ENCODE peak calls at places on chromosome 20, in six cellular contexts. H is GM23338, S is adrenal gland, Q is fibroblast of lung, D is tibial artery, U is cardiac muscle cell. X is an unnamed sample.
A peak's percentile ranks its signal among the peaks of the same experiment; 100 is the strongest.

GRCh38 chr20:61223121-61223520 is 28.9 kb upstream of the CDH4 start:
- DNase-seq in H (no peak), S (no peak), Q (no peak), D (no peak), U (no peak), X (no peak)

GRCh38 chr20:14544688-14545087 is 207.3 kb upstream of the FLRT3 start:
- DNase-seq in H (no peak), S (no peak), Q (no peak), D (no peak), U (no peak), X (no peak)

GRCh38 chr20:10217517-10218410 is 866 bp upstream of the SNAP25 start:
- DNase-seq in H (peak; percentile 84), S (peak; percentile 58), Q (peak; percentile 99), D (peak; percentile 83), U (peak; percentile 99), X (peak; percentile 63)

GRCh38 chr20:3874194-3874824 is 14.9 kb upstream of the PANK2 start:
- DNase-seq in H (no peak), S (no peak), Q (peak; percentile 18), D (no peak), U (peak; percentile 59), X (no peak)

GRCh38 chr20:760751-761417 is 7.4 kb downstream of the SLC52A3 start:
- DNase-seq in H (peak; percentile 79), S (no peak), Q (peak; percentile 2), D (no peak), U (peak; percentile 42), X (peak; percentile 30)

GRCh38 chr20:22430154-22430745 is 154.1 kb downstream of the FOXA2 start:
- DNase-seq in H (peak; percentile 82), S (no peak), Q (peak; percentile 3), D (no peak), U (peak; percentile 34), X (no peak)

GRCh38 chr20:62403331-62403730 is 3.8 kb downstream of the CABLES2 start:
- DNase-seq in H (no peak), S (no peak), Q (no peak), D (no peak), U (no peak), X (no peak)

GRCh38 chr20:8007490-8007889 is 12.1 kb downstream of the TMX4 start:
- DNase-seq in H (no peak), S (no peak), Q (no peak), D (no peak), U (no peak), X (no peak)

GRCh38 chr20:36243726-36244125 is 7.4 kb downstream of the AAR2 start:
- DNase-seq in H (no peak), S (peak; percentile 62), Q (no peak), D (no peak), U (no peak), X (no peak)

GRCh38 chr20:21396921-21397340 is 395 bp downstream of the NKX2-4 start:
- DNase-seq in H (peak; percentile 53), S (no peak), Q (no peak), D (no peak), U (no peak), X (peak; percentile 30)

GRCh38 chr20:967796-968742 is 34.0 kb downstream of the RSPO4 start:
- DNase-seq in H (peak; percentile 71), S (no peak), Q (peak; percentile 23), D (no peak), U (peak; percentile 49), X (no peak)

GRCh38 chr20:1934162-1934561 is 39.0 kb downstream of the SIRPA start:
- DNase-seq in H (no peak), S (peak; percentile 68), Q (peak; percentile 86), D (no peak), U (peak; percentile 96), X (no peak)

GRCh38 chr20:38997622-38998021 is 35.5 kb downstream of the DHX35 start:
- DNase-seq in H (peak; percentile 17), S (no peak), Q (peak; percentile 64), D (no peak), U (no peak), X (no peak)

GRCh38 chr20:44154521-44155001 is 32.4 kb downstream of the JPH2 start:
- DNase-seq in H (no peak), S (no peak), Q (peak; percentile 69), D (peak; percentile 78), U (no peak), X (no peak)

GRCh38 chr20:34268851-34269668 is 27.8 kb downstream of the ASIP start:
- DNase-seq in H (peak; percentile 70), S (no peak), Q (peak; percentile 49), D (no peak), U (peak; percentile 45), X (peak; percentile 51)

GRCh38 chr20:61937963-61938838 is 127.5 kb downstream of the TAF4 start:
- DNase-seq in H (no peak), S (no peak), Q (no peak), D (peak; percentile 57), U (no peak), X (no peak)

GRCh38 chr20:37334450-37334849 is 11.5 kb upstream of the SRC start:
- DNase-seq in H (no peak), S (no peak), Q (no peak), D (no peak), U (no peak), X (no peak)

GRCh38 chr20:34065260-34065659 is 46.8 kb downstream of the EIF2S2 start:
- DNase-seq in H (no peak), S (peak; percentile 83), Q (peak; percentile 87), D (no peak), U (peak; percentile 60), X (peak; percentile 48)

GRCh38 chr20:23049201-23049932 is at the start of gene THBD:
- DNase-seq in H (peak; percentile 68), S (peak; percentile 82), Q (peak; percentile 52), D (peak; percentile 94), U (peak; percentile 55), X (no peak)

DNA sequence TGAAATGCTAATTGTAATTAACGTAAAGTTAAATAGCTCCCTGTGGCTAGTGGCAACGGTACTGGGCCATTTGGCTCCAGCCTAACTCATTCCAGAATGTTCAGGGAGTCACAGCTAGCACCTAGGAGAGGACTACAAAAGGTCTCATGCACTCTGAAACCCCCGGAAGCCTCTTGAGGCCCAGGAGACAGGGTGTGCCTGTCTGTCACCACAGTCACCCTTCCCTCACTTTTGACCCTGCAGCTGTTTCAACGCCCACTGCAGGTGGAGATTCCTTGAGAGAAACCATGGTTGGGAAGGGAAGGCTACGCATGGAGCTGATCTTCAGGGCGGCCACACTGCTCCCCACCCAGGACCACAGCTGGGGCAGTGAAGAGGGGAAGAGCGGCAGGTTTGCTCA is 58.6 kb downstream of the SULF2 start:
- DNase-seq in H (no peak), S (no peak), Q (no peak), D (no peak), U (no peak), X (no peak)
- H3K4me1 ChIP-seq in H (no peaks in the 10 kb centered on the region), S (no peaks in the 10 kb centered on the region), Q (no peaks in the 10 kb centered on the region), D (peaks cover 2% of the 10 kb centered on the region), U (no peaks in the 10 kb centered on the region), X (peaks cover 18% of the 10 kb centered on the region)

GRCh38 chr20:50281831-50282591 is 91.4 kb downstream of the CEBPB start:
- DNase-seq in H (peak; percentile 78), S (no peak), Q (no peak), D (peak; percentile 60), U (no peak), X (no peak)
- TF ChIP-seq CTCF in H (peak; percentile 65), S (peak; percentile 17), Q (peak; percentile 17), D (no peak), U (peak; percentile 17), X (peak; percentile 30)

GRCh38 chr20:32707691-32708581 is 34.2 kb upstream of the C20orf203 start:
- DNase-seq in H (no peak), S (no peak), Q (peak; percentile 77), D (no peak), U (no peak), X (no peak)
- H3K4me1 ChIP-seq in H (peaks cover 42% of the 10 kb centered on the region), S (peaks cover 19% of the 10 kb centered on the region), Q (peaks cover 9% of the 10 kb centered on the region), D (no peaks in the 10 kb centered on the region), U (peaks cover 12% of the 10 kb centered on the region), X (no peaks in the 10 kb centered on the region)

DNA sequence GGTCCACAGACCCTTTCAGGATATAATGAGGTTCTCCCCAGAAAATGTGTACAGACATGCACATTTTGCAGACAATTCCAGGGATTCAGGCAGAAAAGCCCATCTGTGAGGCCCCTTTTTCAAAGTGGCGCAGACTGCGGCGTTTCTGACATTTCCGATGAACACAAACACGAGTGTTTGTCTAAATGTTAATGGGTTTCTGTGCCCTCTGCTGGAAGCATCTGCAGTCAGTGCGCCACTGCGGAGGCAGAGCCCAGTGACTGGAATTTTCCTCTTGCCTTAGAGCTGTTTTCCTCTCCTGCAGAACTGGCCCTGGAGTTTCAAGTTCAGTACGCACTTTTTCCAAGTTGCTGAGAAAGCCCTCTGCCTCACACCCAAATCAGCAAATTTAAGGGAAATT is 15.3 kb downstream of the ANKRD60 start:
- DNase-seq in H (no peak), S (no peak), Q (peak; percentile 22), D (no peak), U (no peak), X (peak; percentile 57)
- TF ChIP-seq CTCF in H (no peak), S (no peak), Q (peak; percentile 19), D (no peak), U (no peak), X (peak; percentile 60)

DNA sequence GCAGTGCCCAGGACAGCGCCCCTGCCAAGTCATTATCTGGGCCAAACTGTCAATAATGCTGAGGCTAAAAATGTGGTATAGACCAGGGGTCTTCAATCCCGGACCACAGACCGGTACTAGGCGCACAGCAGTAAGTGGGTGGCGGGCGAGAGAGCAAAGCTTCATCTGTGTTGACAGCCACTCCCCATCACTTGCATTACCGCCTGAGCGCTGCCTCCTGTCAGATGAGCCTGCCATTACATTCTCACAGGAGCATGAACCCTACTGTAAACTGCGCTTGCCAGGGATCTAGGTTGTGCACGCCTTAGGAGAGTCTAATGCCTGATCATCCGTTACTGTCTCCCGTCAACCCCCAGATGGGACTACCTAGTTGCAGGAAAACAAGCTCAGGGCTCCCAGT is 91.0 kb downstream of the NFATC2 start:
- DNase-seq in H (no peak), S (no peak), Q (no peak), D (no peak), U (no peak), X (no peak)
- H3K4me1 ChIP-seq in H (no peaks in the 10 kb centered on the region), S (peaks cover 17% of the 10 kb centered on the region), Q (peaks cover 13% of the 10 kb centered on the region), D (peaks cover 47% of the 10 kb centered on the region), U (peaks cover 47% of the 10 kb centered on the region), X (peaks cover 2% of the 10 kb centered on the region)